ENCODE peak calls at places on chromosome 20, in eight cellular contexts. B is left ventricle myocardium inferior, I is fibroblast of lung, G is AG09309, K is breast epithelium, D is kidney epithelial cell, O is OCI-LY7, Z is A549. E is an unnamed sample.

GRCh38 chr20:63343460-63344150 is 17.5 kb downstream of the CHRNA4 start:
- DNase-seq in B (no peak), I (no peak), G (no peak), K (no peak), D (no peak), O (no peak), Z (no peak), E (no peak)

GRCh38 chr20:54619181-54619580 is 143.8 kb downstream of the DOK5 start:
- DNase-seq in B (no peak), I (peak; percentile 16), G (no peak), K (no peak), D (no peak), O (no peak), Z (peak; percentile 7), E (no peak)

GRCh38 chr20:36318166-36318565 is 12.0 kb downstream of the DLGAP4 start:
- DNase-seq in B (no peak), I (no peak), G (no peak), K (no peak), D (no peak), O (no peak), Z (no peak), E (no peak)

GRCh38 chr20:32582659-32583580 is 2.2 kb downstream of the NOL4L start:
- DNase-seq in B (peak; percentile 25), I (peak; percentile 27), G (no peak), K (no peak), D (no peak), O (peak; percentile 44), Z (no peak), E (no peak)

GRCh38 chr20:5567644-5568043 is 182.6 kb upstream of the SHLD1 start:
- DNase-seq in B (no peak), I (no peak), G (no peak), K (no peak), D (no peak), O (no peak), Z (no peak), E (no peak)

GRCh38 chr20:38842558-38842981 is 37.1 kb downstream of the PPP1R16B start:
- DNase-seq in B (no peak), I (no peak), G (no peak), K (no peak), D (no peak), O (peak; percentile 96), Z (no peak), E (no peak)

GRCh38 chr20:32325706-32326506 is 32.2 kb upstream of the ASXL1 start:
- DNase-seq in B (no peak), I (peak; percentile 83), G (no peak), K (no peak), D (no peak), O (no peak), Z (peak; percentile 91), E (peak; percentile 52)

GRCh38 chr20:59255256-59255655 is 45.2 kb upstream of the EDN3 start:
- DNase-seq in B (no peak), I (no peak), G (no peak), K (no peak), D (no peak), O (no peak), Z (no peak), E (no peak)

GRCh38 chr20:62032606-62033368 is 32.9 kb downstream of the TAF4 start:
- DNase-seq in B (no peak), I (no peak), G (no peak), K (no peak), D (no peak), O (peak; percentile 27), Z (no peak), E (no peak)

GRCh38 chr20:50019466-50020256 is 36.9 kb downstream of the SNAI1 start:
- DNase-seq in B (peak; percentile 46), I (no peak), G (no peak), K (peak; percentile 81), D (no peak), O (no peak), Z (no peak), E (peak; percentile 37)

DNA sequence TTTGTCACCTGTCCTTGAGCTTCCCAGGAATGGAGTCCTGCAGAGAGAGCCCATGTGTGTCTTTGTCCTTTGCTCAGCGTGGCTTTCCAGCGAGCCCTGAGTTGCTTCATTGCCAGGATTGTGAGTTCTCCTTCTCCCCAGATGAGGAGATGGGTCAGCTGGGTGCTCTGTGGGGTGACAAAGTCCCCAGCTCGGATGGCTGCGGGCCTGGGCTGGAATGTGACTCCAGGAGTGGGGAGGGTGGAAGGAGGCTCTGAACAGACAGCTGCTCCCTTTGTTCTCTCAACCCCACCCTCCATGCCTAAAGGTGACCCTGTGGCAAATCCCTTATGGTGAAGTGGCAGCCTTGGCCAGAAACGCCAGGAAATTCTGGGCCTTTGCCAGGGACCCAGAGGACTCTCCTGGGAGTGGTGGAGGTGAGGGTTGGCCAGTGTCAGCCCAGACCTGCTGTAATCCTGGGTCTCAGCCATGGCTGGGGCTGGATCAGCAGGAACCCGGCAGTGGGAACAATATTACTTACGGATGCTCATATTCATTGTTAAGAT is 44.4 kb upstream of the CST5 start:
- DNase-seq in B (no peak), I (no peak), G (no peak), K (no peak), D (no peak), O (no peak), Z (no peak), E (no peak)
- TF ChIP-seq CTCF in B (no peak), I (no peak), G (no peak), K (no peak), D (no peak), O (no peak), Z (no peak), E (no peak)

GRCh38 chr20:48236001-48236400 is 450.7 kb upstream of the SULF2 start:
- DNase-seq in B (no peak), I (no peak), G (no peak), K (peak; percentile 17), D (no peak), O (no peak), Z (no peak), E (no peak)

GRCh38 chr20:48236485-48237055 is 451.3 kb upstream of the SULF2 start:
- DNase-seq in B (no peak), I (no peak), G (no peak), K (no peak), D (no peak), O (no peak), Z (no peak), E (no peak)

GRCh38 chr20:48238781-48239180 is 453.5 kb upstream of the SULF2 start:
- DNase-seq in B (no peak), I (no peak), G (peak; percentile 18), K (no peak), D (no peak), O (no peak), Z (no peak), E (no peak)

GRCh38 chr20:48241482-48241881 is 456.2 kb upstream of the SULF2 start:
- DNase-seq in B (no peak), I (no peak), G (no peak), K (no peak), D (no peak), O (no peak), Z (no peak), E (no peak)

GRCh38 chr20:48238326-48238725 is 453.0 kb upstream of the SULF2 start:
- DNase-seq in B (no peak), I (peak; percentile 95), G (peak; percentile 62), K (no peak), D (peak; percentile 25), O (no peak), Z (no peak), E (peak; percentile 34)
- TF ChIP-seq CTCF in B (no peak), I (no peak), G (no peak), K (no peak), D (no peak), O (no peak), Z (no peak), E (no peak)

GRCh38 chr20:15917333-15917732 is 655.9 kb downstream of the KIF16B start:
- DNase-seq in B (no peak), I (no peak), G (no peak), K (no peak), D (no peak), O (no peak), Z (no peak), E (no peak)
- TF ChIP-seq CTCF in B (no peak), I (no peak), G (no peak), K (no peak), D (no peak), O (no peak), Z (no peak), E (no peak)

DNA sequence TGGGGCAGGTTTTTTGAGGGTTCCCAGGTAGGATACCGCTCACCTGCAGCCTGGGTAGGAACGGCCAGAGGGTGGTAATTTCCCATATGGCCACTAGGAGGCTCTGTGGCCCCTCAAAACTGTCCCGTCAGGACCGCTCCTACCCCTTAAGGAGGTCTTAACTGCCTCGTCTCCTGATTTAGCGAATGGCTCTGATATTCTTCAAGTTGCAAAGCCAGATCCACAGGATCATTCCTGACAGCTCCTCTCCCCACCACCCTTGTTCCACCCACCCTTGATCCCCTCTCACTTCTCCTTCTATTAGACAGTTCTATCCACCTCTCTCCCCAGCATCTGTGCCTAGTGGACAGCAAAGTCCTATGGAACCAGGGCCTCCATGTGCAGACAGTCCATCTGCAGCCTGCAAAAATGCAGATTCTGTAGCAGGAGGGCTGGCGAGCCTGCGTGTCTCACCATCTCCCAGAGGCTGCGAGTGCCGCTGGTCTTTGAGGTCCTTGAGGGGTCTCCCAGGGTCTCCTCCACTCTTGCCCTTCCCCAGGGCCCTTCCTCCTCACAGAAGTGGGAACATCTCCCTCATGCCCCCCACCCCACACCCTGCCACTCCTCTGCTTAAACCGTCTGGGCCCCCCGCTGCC is 34.3 kb upstream of the ZBP1 start:
- DNase-seq in B (no peak), I (peak; percentile 55), G (no peak), K (peak; percentile 57), D (no peak), O (peak; percentile 78), Z (peak; percentile 71), E (no peak)
- TF ChIP-seq CTCF in B (peak; percentile 95), I (peak; percentile 82), G (peak; percentile 89), K (peak; percentile 95), D (peak; percentile 79), O (peak; percentile 96), Z (peak; percentile 87), E (peak; percentile 83)

GRCh38 chr20:19921349-19921793 is 95.8 kb upstream of the NAA20 start:
- DNase-seq in B (peak; percentile 39), I (peak; percentile 7), G (no peak), K (no peak), D (no peak), O (no peak), Z (no peak), E (no peak)
- TF ChIP-seq CTCF in B (no peak), I (no peak), G (no peak), K (no peak), D (no peak), O (no peak), Z (no peak), E (peak; percentile 2)

DNA sequence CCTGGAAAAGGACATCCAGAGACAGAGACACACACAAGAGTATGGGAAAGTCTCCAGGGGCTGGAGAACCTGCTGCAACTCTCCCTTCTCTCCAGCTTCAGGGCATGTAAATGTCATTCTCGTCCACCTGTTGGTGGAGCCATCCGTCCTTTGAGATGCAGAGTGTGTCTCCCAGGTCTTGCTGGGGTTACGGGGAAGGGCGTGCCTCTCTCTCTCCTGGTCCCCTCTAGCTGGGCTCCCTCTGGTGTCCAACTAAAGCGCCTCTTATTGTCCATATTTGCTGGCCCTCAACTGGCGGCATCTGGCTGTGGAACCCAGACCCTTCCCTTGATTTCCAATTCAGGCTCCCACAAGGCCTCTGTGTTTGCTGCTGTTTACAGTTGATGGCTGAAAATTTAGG is 244.1 kb downstream of the BMP7 start:
- DNase-seq in B (no peak), I (no peak), G (no peak), K (no peak), D (no peak), O (no peak), Z (peak; percentile 34), E (no peak)
- TF ChIP-seq CTCF in B (no peak), I (no peak), G (no peak), K (no peak), D (no peak), O (peak; percentile 24), Z (peak; percentile 10), E (no peak)

E was measured in foreskin keratinocyte.